ENCODE peak calls at places on chromosomes 4 and X, in ten cellular contexts. A is CD8-positive, alpha-beta T cell; X is brain microvascular endothelial cell; V is OCI-LY7; C is mammary epithelial cell; O is sigmoid colon; I is Peyer's patch; G is AG04450; Z is ovary; S is adrenal gland. Y is an unnamed sample.

GRCh38 chrX:154298312-154298711 is 2.7 kb downstream of the TKTL1 start:
- DNase-seq in A (no peak), S (no peak), I (peak; percentile 54), C (peak; percentile 6), G (no peak), X (no peak), Z (no peak), O (no peak), V (peak; percentile 37), Y (no peak)

GRCh38 chr4:88828846-88829245 is 131.2 kb upstream of the NAP1L5 start:
- DNase-seq in C (no peak), G (no peak), S (no peak), O (no peak), I (no peak), Z (no peak), X (no peak), A (no peak), V (no peak), Y (no peak)

GRCh38 chr4:139301821-139302611 is at the start of gene NDUFC1:
- DNase-seq in X (peak; percentile 27), G (no peak), O (peak; percentile 77), S (peak; percentile 68), C (peak; percentile 66), V (peak; percentile 80), A (peak; percentile 59), I (peak; percentile 77), Z (peak; percentile 63), Y (peak; percentile 76)

GRCh38 chr4:56843421-56843899 is 22.0 kb upstream of the SPINK2 start:
- DNase-seq in X (no peak), I (no peak), Z (peak; percentile 34), A (no peak), S (no peak), C (no peak), V (no peak), G (no peak), O (no peak), Y (no peak)

GRCh38 chrX:120790118-120790517 is 85.5 kb downstream of the CT47B1 start:
- DNase-seq in I (peak; percentile 49), C (peak; percentile 55), G (peak; percentile 29), V (peak; percentile 72), X (peak; percentile 52), O (peak; percentile 71), Z (peak; percentile 27), A (peak; percentile 11), S (peak; percentile 57), Y (peak; percentile 20)

GRCh38 chrX:154779261-154779660 is 16.6 kb downstream of the DKC1 start:
- DNase-seq in S (no peak), O (no peak), X (no peak), V (no peak), I (no peak), G (peak; percentile 23), Z (no peak), A (no peak), C (no peak), Y (no peak)

GRCh38 chr4:28654618-28655017 is 1794.0 kb downstream of the STIM2 start:
- DNase-seq in O (no peak), S (no peak), I (no peak), V (no peak), X (no peak), G (no peak), Z (no peak), C (peak; percentile 42), A (no peak), Y (no peak)

GRCh38 chr4:145815027-145815612 is 123.5 kb downstream of the ZNF827 start:
- DNase-seq in V (no peak), I (no peak), O (no peak), Z (no peak), C (no peak), X (no peak), S (no peak), A (no peak), G (no peak), Y (no peak)

GRCh38 chr4:127922226-127922625 is 41.5 kb downstream of the PLK4 start:
- DNase-seq in Z (no peak), X (no peak), O (no peak), G (no peak), I (no peak), S (peak; percentile 10), A (no peak), C (no peak), V (no peak), Y (no peak)

GRCh38 chrX:48590203-48591103 is 6.8 kb upstream of the WDR13 start:
- DNase-seq in Z (no peak), I (no peak), C (no peak), O (no peak), V (no peak), X (no peak), A (no peak), S (no peak), G (no peak), Y (no peak)

GRCh38 chrX:154735695-154736393 is 15.0 kb downstream of the GAB3 start:
- DNase-seq in G (peak; percentile 70), X (peak; percentile 89), A (no peak), I (peak; percentile 61), O (peak; percentile 84), Z (no peak), S (peak; percentile 38), C (peak; percentile 41), V (no peak), Y (no peak)

GRCh38 chr4:78737020-78737419 is 39.1 kb upstream of the BMP2K start:
- DNase-seq in C (no peak), S (no peak), I (no peak), G (no peak), Z (no peak), A (no peak), X (no peak), O (no peak), V (no peak), Y (no peak)
- TF ChIP-seq CTCF in C (no peak), S (no peak), I (no peak), G (no peak), Z (no peak), A (no peak), X (no peak), O (no peak), V (no peak), Y (no peak)

DNA sequence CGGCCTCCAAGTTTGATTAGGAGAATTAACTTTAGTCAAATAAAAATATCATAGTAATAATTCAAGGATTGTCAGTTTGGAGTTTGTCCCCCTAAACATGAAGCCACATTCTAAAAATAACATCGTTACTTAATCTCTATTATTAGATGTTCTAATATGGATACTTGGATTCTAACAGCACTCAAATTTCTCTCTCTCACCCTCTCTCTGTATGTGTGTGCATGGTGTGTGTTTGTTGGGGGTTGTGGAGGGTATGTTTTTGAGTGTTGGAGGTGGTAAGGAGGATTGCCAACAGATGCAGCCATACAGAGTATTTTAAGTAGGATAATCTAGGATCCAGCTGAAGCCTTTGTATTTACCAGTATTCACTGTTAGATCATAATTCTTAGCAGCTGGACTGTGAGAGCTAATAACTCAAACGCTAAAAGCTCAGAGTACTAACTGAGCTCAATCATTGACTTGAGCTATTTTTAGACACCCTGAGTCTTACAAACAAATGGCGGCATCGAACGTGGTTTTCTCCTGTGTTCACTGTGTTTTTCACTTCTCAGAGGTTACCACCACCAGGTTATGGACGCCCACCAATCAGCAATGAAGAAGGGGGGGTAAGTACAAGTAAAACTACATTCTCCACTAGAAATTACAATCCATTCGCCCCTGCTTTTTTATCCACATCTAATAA is 8.8 kb downstream of the ENAM start:
- DNase-seq in X (no peak), C (no peak), A (no peak), Z (no peak), S (no peak), G (no peak), I (no peak), V (no peak), O (no peak), Y (no peak)
- H3K27ac ChIP-seq in X (no peak overlapping the region), C (no peak overlapping the region), A (no peak overlapping the region), Z (no peak overlapping the region), S (no peak overlapping the region), G (no peak overlapping the region), I (no peak overlapping the region), V (no peak overlapping the region), O (peak overlapping the region; percentile 1), Y (no peak overlapping the region)

DNA sequence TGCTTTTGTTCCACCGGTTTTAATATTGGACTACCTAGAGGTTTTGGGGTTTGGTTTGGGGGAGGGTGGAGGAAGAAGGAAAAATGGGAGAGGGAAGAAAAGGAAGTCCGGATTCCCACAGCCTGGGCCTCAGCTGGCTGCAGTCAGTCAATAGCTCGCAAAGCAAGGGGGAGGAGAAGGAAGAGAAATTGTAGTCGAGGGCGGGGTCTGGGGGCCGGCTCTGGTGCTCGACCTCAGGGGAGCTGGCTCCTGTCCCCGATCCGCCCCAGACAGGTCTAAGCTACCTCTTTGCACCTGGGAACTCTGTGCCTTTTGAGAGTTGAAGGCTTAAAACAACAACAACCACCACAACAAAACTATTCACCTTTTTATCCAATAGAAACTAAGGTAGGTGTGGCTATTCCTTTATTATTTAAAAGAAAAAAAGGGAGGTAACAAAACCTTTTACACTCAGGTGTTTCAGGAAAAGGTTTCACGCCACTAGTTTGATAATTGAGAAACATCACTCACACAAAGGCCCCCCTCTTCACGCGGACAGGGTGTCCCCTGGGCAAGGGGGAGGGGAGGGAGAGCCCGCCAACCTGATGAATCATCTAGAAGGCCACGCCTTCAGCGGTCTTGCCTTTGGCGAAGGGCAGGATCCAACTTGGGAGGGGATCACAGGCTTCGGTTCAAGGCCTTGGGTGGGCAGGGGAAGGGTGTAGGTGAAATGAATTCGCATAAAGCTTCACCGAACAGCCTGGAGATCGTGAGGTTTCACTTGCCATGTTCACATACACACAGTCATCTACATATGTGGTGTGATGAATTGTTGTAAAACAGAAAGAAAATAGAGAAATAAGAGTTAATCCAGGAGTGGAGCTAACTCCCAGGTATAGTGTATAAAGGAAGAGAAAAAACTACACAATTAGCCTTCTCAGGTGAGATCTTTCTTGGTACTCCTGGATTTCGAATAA is 1.7 kb upstream of the LNX1 start:
- DNase-seq in S (peak; percentile 82), C (peak; percentile 73), X (no peak), O (no peak), G (no peak), A (no peak), V (no peak), I (peak; percentile 79), Z (peak; percentile 63), Y (peak; percentile 81)
- H3K4me3 ChIP-seq in S (peak overlapping the region; percentile 61), C (peak overlapping the region; percentile 17), X (peak overlapping the region; percentile 53), O (no peak overlapping the region), G (no peak overlapping the region), A (no peak overlapping the region), V (no peak overlapping the region), I (peak overlapping the region; percentile 1), Z (no peak overlapping the region), Y (peak overlapping the region; percentile 19)

GRCh38 chrX:77628294-77629025 is 157.6 kb downstream of the ATRX start:
- DNase-seq in A (no peak), X (no peak), O (no peak), Z (no peak), V (no peak), I (no peak), C (no peak), S (no peak), G (no peak), Y (no peak)
- TF ChIP-seq CTCF in A (no peak), X (no peak), O (no peak), Z (no peak), V (peak; percentile 47), I (no peak), C (peak; percentile 11), S (no peak), G (no peak), Y (no peak)